ENCODE peak calls at places on chromosomes 3 and 15, in four cellular contexts. One of them, this sample, is unnamed. For H3K36me3, the result is how much of the 10 kb centered on the place peaks cover.

GRCh38 chr3:157166559-157166958 is 6.6 kb upstream of the CCNL1 start:
- DNase-seq in GM06990: no peak
- DNase-seq in CD4-positive, CD25-positive, alpha-beta regulatory T cell: no peak
- DNase-seq in BJ: no peak
- DNase-seq in this sample: no peak

GRCh38 chr3:62600033-62600432 is 226.7 kb upstream of the FEZF2 start:
- DNase-seq in BJ: no peak
- DNase-seq in CD4-positive, CD25-positive, alpha-beta regulatory T cell: no peak
- DNase-seq in GM06990: no peak
- DNase-seq in this sample: no peak

GRCh38 chr3:81799403-81799802 is 38.0 kb upstream of the GBE1 start:
- DNase-seq in CD4-positive, CD25-positive, alpha-beta regulatory T cell: no peak
- DNase-seq in BJ: no peak
- DNase-seq in GM06990: no peak
- DNase-seq in this sample: no peak

GRCh38 chr15:45448516-45448915 is 70.2 kb upstream of the GATM start:
- DNase-seq in GM06990: no peak
- DNase-seq in BJ: no peak
- DNase-seq in CD4-positive, CD25-positive, alpha-beta regulatory T cell: no peak
- DNase-seq in this sample: no peak

GRCh38 chr15:42494998-42495360 is 455 bp upstream of the SNAP23 start:
- DNase-seq in GM06990: no peak
- DNase-seq in CD4-positive, CD25-positive, alpha-beta regulatory T cell: no peak
- DNase-seq in BJ: no peak
- DNase-seq in this sample: peak

GRCh38 chr3:76310661-76311060 is 525.3 kb upstream of the ZNF717 start:
- DNase-seq in CD4-positive, CD25-positive, alpha-beta regulatory T cell: no peak
- DNase-seq in GM06990: no peak
- DNase-seq in BJ: no peak
- DNase-seq in this sample: no peak

GRCh38 chr3:18066899-18067582 is 324.6 kb upstream of the TBC1D5 start:
- DNase-seq in BJ: no peak
- DNase-seq in GM06990: no peak
- DNase-seq in CD4-positive, CD25-positive, alpha-beta regulatory T cell: no peak
- DNase-seq in this sample: no peak

GRCh38 chr15:87757084-87757483 is 499.5 kb downstream of the NTRK3 start:
- DNase-seq in GM06990: no peak
- DNase-seq in BJ: no peak
- DNase-seq in CD4-positive, CD25-positive, alpha-beta regulatory T cell: no peak
- DNase-seq in this sample: no peak

GRCh38 chr15:85402195-85402921 is 22.0 kb downstream of the AKAP13 start:
- DNase-seq in BJ: no peak
- DNase-seq in GM06990: no peak
- DNase-seq in CD4-positive, CD25-positive, alpha-beta regulatory T cell: no peak
- DNase-seq in this sample: no peak

GRCh38 chr15:99983894-99984293 is 250.7 kb upstream of the LYSMD4 start:
- DNase-seq in BJ: no peak
- DNase-seq in GM06990: no peak
- DNase-seq in CD4-positive, CD25-positive, alpha-beta regulatory T cell: no peak
- DNase-seq in this sample: no peak

GRCh38 chr15:99982662-99983061 is 249.4 kb upstream of the LYSMD4 start:
- DNase-seq in CD4-positive, CD25-positive, alpha-beta regulatory T cell: no peak
- DNase-seq in BJ: no peak
- DNase-seq in GM06990: no peak
- DNase-seq in this sample: no peak

GRCh38 chr15:99981839-99982658 is 248.8 kb upstream of the LYSMD4 start:
- DNase-seq in CD4-positive, CD25-positive, alpha-beta regulatory T cell: no peak
- DNase-seq in GM06990: no peak
- DNase-seq in BJ: no peak
- DNase-seq in this sample: no peak

GRCh38 chr15:99984491-99985243 is 251.4 kb upstream of the LYSMD4 start:
- DNase-seq in BJ: no peak
- DNase-seq in CD4-positive, CD25-positive, alpha-beta regulatory T cell: no peak
- DNase-seq in GM06990: no peak
- DNase-seq in this sample: no peak

DNA sequence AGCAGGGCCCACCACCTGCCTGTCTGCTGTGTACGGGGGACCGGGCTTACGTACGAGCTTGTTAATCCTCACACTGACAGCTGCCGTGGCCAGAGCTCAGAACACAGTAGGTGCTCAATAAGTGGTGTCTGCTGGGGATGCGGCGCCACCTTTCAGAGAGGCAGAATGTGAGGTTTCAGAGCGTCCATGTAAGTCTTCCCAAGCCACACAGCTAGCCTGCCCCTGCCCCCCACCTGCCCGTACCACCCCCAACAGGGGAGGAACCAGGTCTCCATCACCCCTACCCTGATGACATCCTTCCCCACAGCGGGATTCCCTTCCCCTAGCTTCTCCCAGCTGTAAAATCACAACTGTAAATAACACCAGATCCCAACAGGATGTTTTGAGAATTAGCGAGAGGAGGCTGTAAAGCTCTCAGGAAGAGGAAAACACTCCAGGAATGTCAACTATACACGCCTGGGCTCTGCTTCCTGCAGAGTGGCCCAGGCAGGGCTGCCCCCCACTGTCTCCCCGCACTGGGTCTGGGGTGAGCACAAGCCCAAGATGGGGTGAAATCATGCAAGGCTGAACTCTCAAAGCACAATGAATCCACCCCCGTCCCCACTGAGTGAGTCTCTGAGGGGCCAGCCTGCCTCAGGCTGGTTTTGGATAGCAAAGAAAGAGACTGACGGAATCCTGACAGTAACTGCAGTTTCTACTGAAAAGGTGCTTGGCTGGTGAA is 250.1 kb upstream of the LYSMD4 start:
- DNase-seq in BJ: no peak
- DNase-seq in CD4-positive, CD25-positive, alpha-beta regulatory T cell: no peak
- DNase-seq in GM06990: no peak
- DNase-seq in this sample: no peak
- H3K36me3 ChIP-seq in BJ: under half
- H3K36me3 ChIP-seq in CD4-positive, CD25-positive, alpha-beta regulatory T cell: under half
- H3K36me3 ChIP-seq in GM06990: under half
- H3K36me3 ChIP-seq in this sample: under half

GRCh38 chr3:13317596-13318320 is 102.4 kb downstream of the NUP210 start:
- DNase-seq in GM06990: no peak
- DNase-seq in CD4-positive, CD25-positive, alpha-beta regulatory T cell: no peak
- DNase-seq in BJ: no peak
- DNase-seq in this sample: no peak
- H3K36me3 ChIP-seq in GM06990: half or more
- H3K36me3 ChIP-seq in CD4-positive, CD25-positive, alpha-beta regulatory T cell: half or more
- H3K36me3 ChIP-seq in BJ: under half
- H3K36me3 ChIP-seq in this sample: under half

DNA sequence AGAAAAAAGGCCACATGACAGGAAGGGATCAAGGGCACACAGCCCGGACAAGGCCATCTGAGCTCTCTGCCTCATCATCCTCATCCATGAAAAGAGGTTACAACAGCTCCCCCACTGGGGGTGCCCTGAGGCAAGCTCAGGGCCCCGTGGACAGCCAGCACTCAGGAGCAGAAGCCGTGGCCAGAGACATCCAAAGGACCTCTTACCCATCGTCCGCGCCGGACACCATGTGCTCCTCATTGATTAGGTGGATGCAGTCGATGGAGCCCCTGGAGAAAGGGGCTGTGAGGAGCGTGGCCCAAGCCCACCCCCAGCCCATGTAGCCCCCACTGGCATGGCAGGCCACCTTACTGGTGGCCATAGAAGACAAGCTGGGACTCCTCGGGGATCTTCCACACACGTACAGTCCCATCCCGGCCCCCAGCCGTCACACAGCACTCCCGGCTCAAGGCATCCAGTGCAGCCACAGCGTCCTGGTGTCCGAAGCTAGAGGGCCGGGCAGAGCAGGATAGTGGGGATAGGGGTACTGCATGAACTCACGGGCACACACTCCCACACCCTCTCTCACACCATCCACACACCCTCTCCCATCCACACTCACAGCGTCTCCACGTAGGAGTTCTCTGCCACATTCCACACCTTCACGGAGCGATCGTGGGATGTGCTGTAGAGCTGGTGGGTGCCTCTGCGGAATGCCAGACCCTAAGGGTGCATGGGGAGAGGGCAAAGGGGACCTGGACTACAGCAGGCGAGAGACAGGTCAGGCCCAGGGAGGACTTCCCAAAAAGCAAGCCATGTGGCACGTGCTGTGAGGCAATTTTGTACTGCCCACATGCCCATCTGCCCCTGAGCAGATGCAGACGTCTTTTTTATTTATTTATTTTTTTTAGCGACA is 6.5 kb downstream of the RRP9 start:
- DNase-seq in GM06990: no peak
- DNase-seq in CD4-positive, CD25-positive, alpha-beta regulatory T cell: no peak
- DNase-seq in BJ: no peak
- DNase-seq in this sample: no peak
- H3K36me3 ChIP-seq in GM06990: under half
- H3K36me3 ChIP-seq in CD4-positive, CD25-positive, alpha-beta regulatory T cell: half or more
- H3K36me3 ChIP-seq in BJ: under half
- H3K36me3 ChIP-seq in this sample: under half

GRCh38 chr3:124483915-124484470 is 246.3 kb upstream of the UMPS start:
- DNase-seq in BJ: no peak
- DNase-seq in CD4-positive, CD25-positive, alpha-beta regulatory T cell: no peak
- DNase-seq in GM06990: no peak
- DNase-seq in this sample: peak
- H3K36me3 ChIP-seq in BJ: under half
- H3K36me3 ChIP-seq in CD4-positive, CD25-positive, alpha-beta regulatory T cell: under half
- H3K36me3 ChIP-seq in GM06990: under half
- H3K36me3 ChIP-seq in this sample: under half

This sample was measured in MG63.